ENCODE peak calls at places on chromosomes 3 and 15, in five cellular contexts. Y is HS-5; E is T-helper 2 cell; L is sciatic nerve; M is stimulated activated CD4-positive, alpha-beta T cell treated with anti-CD3 and anti-CD28 coated beads, Interleukin-1b, Interleukin-23, amount 100 ng/mL, for 24 hours. W is an unnamed sample.
A peak's percentile ranks its signal among the peaks of the same experiment; 100 is the strongest.

GRCh38 chr15:77974098-77974414 is 103.5 kb downstream of the TBC1D2B start:
- DNase-seq in L (no peak), E (peak; percentile 28), Y (no peak), M (no peak), W (no peak)

GRCh38 chr3:171142985-171143384 is 116.5 kb upstream of the SLC2A2 start:
- DNase-seq in M (no peak), Y (no peak), E (no peak), L (no peak), W (no peak)

GRCh38 chr3:160170409-160171370 is 54.5 kb upstream of the C3orf80 start:
- DNase-seq in Y (no peak), M (no peak), L (no peak), E (peak; percentile 64), W (no peak)

GRCh38 chr3:66822059-66823009 is 175.8 kb upstream of the KBTBD8 start:
- DNase-seq in Y (no peak), L (peak; percentile 68), M (peak; percentile 54), E (peak; percentile 66), W (peak; percentile 54)

GRCh38 chr3:127172670-127173515 is 20.0 kb upstream of the PRR23E start:
- DNase-seq in E (no peak), M (no peak), Y (peak; percentile 54), L (no peak), W (no peak)

GRCh38 chr3:149667576-149667975 is 9.8 kb upstream of the WWTR1 start:
- DNase-seq in Y (no peak), E (no peak), M (no peak), L (no peak), W (no peak)

GRCh38 chr3:70712449-70713082 is 400.1 kb upstream of the MDFIC2 start:
- DNase-seq in L (no peak), M (no peak), E (no peak), Y (no peak), W (no peak)

GRCh38 chr3:168398371-168399030 is 302.8 kb upstream of the GOLIM4 start:
- DNase-seq in Y (peak; percentile 22), M (no peak), E (no peak), L (no peak), W (no peak)

GRCh38 chr15:77020348-77021087 is 25.6 kb downstream of the PSTPIP1 start:
- DNase-seq in E (no peak), Y (no peak), M (no peak), L (no peak), W (no peak)

GRCh38 chr15:40063563-40064011 is 24.6 kb upstream of the SRP14 start:
- DNase-seq in E (no peak), L (no peak), Y (peak; percentile 43), M (no peak), W (no peak)

W was measured in keratinocyte.